ENCODE peak calls at places on chromosomes 2 and 18, in six cellular contexts. Y, Z, V, J, X and F are unnamed samples.

GRCh38 chr18:48445540-48445939 is 36.4 kb upstream of the ZBTB7C start:
- DNase-seq in J (peak; percentile 90), V (peak; percentile 57), Z (no peak), Y (peak; percentile 51), X (peak; percentile 80), F (peak; percentile 84)

GRCh38 chr18:499351-500229 is 911 bp downstream of the COLEC12 start:
- DNase-seq in V (peak; percentile 38), Z (no peak), X (peak; percentile 61), J (peak; percentile 4), Y (no peak), F (peak; percentile 82)

GRCh38 chr2:19580264-19580663 is 221.8 kb upstream of the OSR1 start:
- DNase-seq in X (no peak), V (no peak), Z (no peak), Y (no peak), J (no peak), F (peak; percentile 52)

GRCh38 chr18:26056291-26056690 is 34.1 kb downstream of the SS18 start:
- DNase-seq in Y (no peak), V (no peak), Z (no peak), J (no peak), X (no peak), F (no peak)

GRCh38 chr2:105116348-105116747 is 78.5 kb downstream of the MRPS9 start:
- DNase-seq in X (no peak), V (no peak), Y (no peak), J (no peak), Z (no peak), F (no peak)

GRCh38 chr18:12766986-12767433 is 64.2 kb downstream of the PSMG2 start:
- DNase-seq in Z (no peak), V (no peak), X (no peak), J (peak; percentile 38), Y (no peak), F (peak; percentile 54)

GRCh38 chr2:235562065-235562747 is 68.4 kb downstream of the AGAP1 start:
- DNase-seq in Y (no peak), J (no peak), Z (no peak), X (no peak), V (no peak), F (no peak)

GRCh38 chr2:197360744-197361156 is 50.2 kb upstream of the ANKRD44 start:
- DNase-seq in X (no peak), J (no peak), V (no peak), Z (no peak), Y (no peak), F (no peak)

GRCh38 chr2:68646303-68646702 is 2.9 kb downstream of the PROKR1 start:
- DNase-seq in V (no peak), Z (no peak), X (no peak), J (no peak), Y (no peak), F (no peak)

GRCh38 chr2:152542995-152543481 is 174.2 kb downstream of the PRPF40A start:
- DNase-seq in X (no peak), Z (peak; percentile 56), Y (no peak), V (no peak), J (peak; percentile 73), F (peak; percentile 84)

GRCh38 chr2:88874063-88874657 is 182.7 kb downstream of the RPIA start:
- DNase-seq in V (peak; percentile 28), Y (peak; percentile 26), X (no peak), Z (no peak), J (peak; percentile 67), F (peak; percentile 75)

GRCh38 chr18:37176307-37176934 is 347.5 kb downstream of the KIAA1328 start:
- DNase-seq in Y (no peak), X (no peak), J (no peak), Z (no peak), V (no peak), F (no peak)

GRCh38 chr2:205811387-205811786 is 129.1 kb downstream of the NRP2 start:
- DNase-seq in X (no peak), J (no peak), Y (no peak), Z (no peak), V (no peak), F (no peak)

GRCh38 chr18:29512761-29513160 is 1335.8 kb upstream of the CDH2 start:
- DNase-seq in X (no peak), Z (no peak), V (no peak), Y (no peak), J (no peak), F (no peak)

GRCh38 chr2:104863229-104863584 is 9.3 kb downstream of the POU3F3 start:
- DNase-seq in Z (no peak), Y (no peak), J (no peak), X (no peak), V (no peak), F (no peak)

GRCh38 chr18:63578357-63578958 is 8.7 kb upstream of the SERPINB13 start:
- DNase-seq in J (peak; percentile 51), Z (no peak), Y (no peak), V (no peak), X (no peak), F (peak; percentile 57)

GRCh38 chr18:24362757-24363156 is 34.9 kb downstream of the OSBPL1A start:
- DNase-seq in Y (no peak), J (no peak), Z (no peak), X (no peak), V (peak; percentile 55), F (no peak)

GRCh38 chr2:205930209-205930608 is 155.8 kb downstream of the INO80D start:
- DNase-seq in Y (no peak), Z (no peak), V (no peak), X (no peak), J (peak; percentile 32), F (no peak)

GRCh38 chr18:26483633-26484032 is 64.7 kb downstream of the KCTD1 start:
- DNase-seq in X (no peak), J (no peak), V (no peak), Y (no peak), Z (no peak), F (no peak)

GRCh38 chr2:228447266-228447915 is 265.9 kb upstream of the SPHKAP start:
- DNase-seq in Y (no peak), V (no peak), Z (no peak), J (no peak), X (no peak), F (no peak)

GRCh38 chr2:241279828-241280227 is 35.6 kb downstream of the HDLBP start:
- DNase-seq in V (no peak), J (no peak), X (no peak), Y (no peak), Z (no peak), F (no peak)

GRCh38 chr2:157246212-157247067 is 11.1 kb upstream of the GALNT5 start:
- DNase-seq in Y (no peak), X (no peak), V (no peak), Z (peak; percentile 73), J (no peak), F (no peak)

GRCh38 chr2:55805662-55806061 is 112.0 kb upstream of the PNPT1 start:
- DNase-seq in X (no peak), Z (no peak), Y (no peak), V (no peak), J (no peak), F (no peak)

DNA sequence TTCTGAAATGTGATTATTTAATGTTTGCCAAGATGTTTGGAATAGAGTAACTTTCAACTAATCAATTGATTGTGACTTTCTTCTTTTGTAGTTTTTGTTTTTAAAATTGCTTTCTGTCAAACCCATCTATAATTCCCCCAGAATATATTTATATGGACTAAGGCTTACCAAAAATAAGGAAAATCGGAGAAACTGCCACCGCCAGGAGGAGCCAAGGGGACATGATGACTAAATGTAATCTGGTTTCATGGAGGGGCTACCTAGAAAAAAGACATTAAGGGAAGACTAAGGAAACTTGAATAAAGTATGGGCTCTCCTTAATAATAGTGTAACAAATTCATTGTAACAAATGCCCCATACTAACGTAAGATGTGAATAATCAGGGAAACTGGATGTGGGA is 19.5 kb downstream of the BOLA3 start:
- DNase-seq in J (no peak), V (no peak), Y (no peak), Z (no peak), X (no peak), F (peak; percentile 23)
- TF ChIP-seq CTCF in J (no peak), V (no peak), Y (no peak), Z (no peak), X (no peak), F (peak; percentile 40)

GRCh38 chr2:9813312-9814128 is 29.8 kb upstream of the TAF1B start:
- DNase-seq in Y (peak; percentile 58), V (peak; percentile 69), Z (peak; percentile 70), J (peak; percentile 75), X (peak; percentile 77), F (peak; percentile 84)

GRCh38 chr2:9812945-9813311 is 30.3 kb upstream of the TAF1B start:
- DNase-seq in Y (no peak), V (no peak), X (no peak), Z (no peak), J (no peak), F (no peak)

GRCh38 chr2:9815076-9815475 is 28.2 kb upstream of the TAF1B start:
- DNase-seq in Y (no peak), V (no peak), J (no peak), X (no peak), Z (no peak), F (no peak)

GRCh38 chr2:9815844-9816279 is 27.4 kb upstream of the TAF1B start:
- DNase-seq in J (no peak), Y (no peak), V (no peak), X (no peak), Z (no peak), F (no peak)

GRCh38 chr2:9814129-9814868 is 29.0 kb upstream of the TAF1B start:
- DNase-seq in V (no peak), J (no peak), Y (no peak), X (no peak), Z (peak; percentile 54), F (no peak)
- H3K4me3 ChIP-seq in V (no peak overlapping the region), J (peak overlapping the region; percentile 23), Y (no peak overlapping the region), X (peak overlapping the region; percentile 30), Z (no peak overlapping the region), F (no peak overlapping the region)

DNA sequence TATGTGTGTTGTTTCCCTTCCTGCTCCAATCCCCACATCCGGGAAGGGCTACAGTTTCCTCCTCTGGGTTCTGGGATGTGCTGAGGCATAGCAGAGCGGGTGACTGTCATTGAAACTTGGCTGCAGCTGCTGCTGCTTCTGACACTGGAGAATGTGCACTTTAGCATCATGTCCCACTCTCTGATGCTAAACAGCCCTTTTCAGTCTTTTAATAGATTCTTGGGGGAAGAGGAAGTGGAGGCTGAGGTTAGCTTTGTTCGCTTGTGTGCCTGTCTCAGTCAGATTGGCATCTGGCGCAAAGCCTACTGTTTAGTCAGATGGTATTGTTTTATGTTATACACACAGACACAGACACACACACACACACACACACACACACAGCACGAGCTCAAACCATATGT is 136.5 kb upstream of the RND3 start:
- DNase-seq in X (no peak), J (no peak), Y (no peak), V (no peak), Z (no peak), F (peak; percentile 15)
- H3K4me1 ChIP-seq in X (no peaks in the 10 kb centered on the region), J (peaks cover 30% of the 10 kb centered on the region), Y (no peaks in the 10 kb centered on the region), V (no peaks in the 10 kb centered on the region), Z (peaks cover 35% of the 10 kb centered on the region), F (no peaks in the 10 kb centered on the region)

DNA sequence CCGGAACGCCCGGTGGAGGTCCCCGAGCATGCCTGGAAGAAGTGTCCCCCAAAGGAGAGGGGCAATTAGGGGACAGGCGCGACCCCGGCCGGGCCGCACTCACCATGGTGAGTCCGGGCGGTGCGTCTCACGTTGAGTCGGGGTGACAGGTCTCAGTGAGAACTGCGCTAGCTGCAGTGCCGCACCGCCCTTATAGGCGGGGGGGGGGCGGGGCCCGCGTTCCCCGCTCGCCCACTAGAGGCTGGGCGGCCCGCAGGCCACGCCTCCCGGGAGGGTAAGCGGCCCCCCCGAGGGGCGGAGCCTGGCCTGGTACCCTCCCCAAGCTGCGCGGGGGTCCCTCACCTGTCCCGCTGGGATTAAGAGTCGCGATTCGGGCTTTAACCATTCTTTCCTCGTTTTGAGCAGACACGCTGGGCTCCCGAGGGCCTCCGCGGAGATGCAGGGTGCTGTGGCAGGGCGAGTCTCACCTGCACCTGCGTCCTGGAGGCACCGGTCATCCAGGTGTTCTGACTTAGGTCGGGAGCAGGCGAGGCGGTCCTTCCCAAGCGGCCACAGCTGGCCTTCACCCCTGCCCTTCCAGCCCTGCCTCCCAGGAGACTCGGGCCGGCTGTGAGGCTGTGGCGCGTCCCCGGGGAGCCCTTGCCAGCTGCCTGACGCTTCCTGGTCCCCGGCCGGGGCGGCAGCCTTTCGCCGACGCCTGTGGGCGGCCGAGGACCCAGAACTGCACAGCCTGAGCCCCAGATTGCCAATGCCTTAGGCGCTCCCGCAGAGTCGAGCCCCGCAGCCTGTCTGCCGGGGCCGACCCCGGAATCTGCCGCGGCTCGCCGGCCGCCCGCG is at the start of gene TUBA4A:
- DNase-seq in X (peak; percentile 93), J (peak; percentile 90), V (peak; percentile 91), Z (peak; percentile 83), Y (peak; percentile 89), F (peak; percentile 62)
- TF ChIP-seq CTCF in X (peak; percentile 14), J (peak; percentile 10), V (peak; percentile 17), Z (no peak), Y (no peak), F (no peak)